ENCODE peak calls at places on chromosomes 2 and 18, in seven cellular contexts. W is nucleus accumbens; S is WTC11; T is stimulated activated CD4-positive, alpha-beta T cell treated with anti-CD3 and anti-CD28 coated beads, TNF-alpha, amount 100 ng/mL, for 4 hours; A is fibroblast of villous mesenchyme; L is SK-N-SH; Z is type B pancreatic cell. C is an unnamed sample.

GRCh38 chr2:209872675-209873074 is 101.0 kb downstream of the UNC80 start:
- DNase-seq in S (peak), T (no peak), L (no peak), A (no peak), Z (no peak), W (peak), C (no peak)

GRCh38 chr2:12675352-12675795 is 41.4 kb upstream of the TRIB2 start:
- DNase-seq in A (peak), W (no peak), T (no peak), L (no peak), S (no peak), Z (peak), C (no peak)

GRCh38 chr2:9885036-9885684 is 41.9 kb downstream of the TAF1B start:
- DNase-seq in S (no peak), Z (no peak), W (no peak), A (no peak), T (no peak), L (no peak), C (no peak)

GRCh38 chr2:170026361-170026760 is 151.6 kb upstream of the MYO3B start:
- DNase-seq in Z (no peak), W (no peak), T (no peak), A (no peak), S (no peak), L (no peak), C (no peak)

GRCh38 chr2:38737925-38738324 is 13.2 kb downstream of the SRSF7 start:
- DNase-seq in T (no peak), S (no peak), L (no peak), A (no peak), W (no peak), Z (no peak), C (no peak)

GRCh38 chr2:164523726-164524125 is 97.6 kb downstream of the GRB14 start:
- DNase-seq in W (no peak), T (no peak), Z (no peak), S (no peak), L (no peak), A (no peak), C (no peak)

GRCh38 chr2:3628241-3628679 is 29.7 kb upstream of the ALLC start:
- DNase-seq in S (no peak), T (no peak), A (no peak), W (no peak), Z (peak), L (no peak), C (no peak)

GRCh38 chr2:133718688-133719201 is 150.5 kb upstream of the NCKAP5 start:
- DNase-seq in W (no peak), A (peak), S (no peak), Z (no peak), T (no peak), L (peak), C (peak)

GRCh38 chr2:78541088-78541450 is 484.4 kb upstream of the REG3G start:
- DNase-seq in S (no peak), T (no peak), L (no peak), A (no peak), Z (no peak), W (no peak), C (no peak)

GRCh38 chr18:38284992-38285391 is 719.4 kb upstream of the CELF4 start:
- DNase-seq in A (no peak), Z (no peak), L (no peak), S (no peak), T (no peak), W (no peak), C (no peak)

GRCh38 chr18:8262221-8262620 is 347.0 kb upstream of the RAB12 start:
- DNase-seq in W (no peak), S (no peak), A (no peak), Z (no peak), T (no peak), L (peak), C (no peak)

GRCh38 chr2:187008111-187008510 is 159.1 kb upstream of the ZSWIM2 start:
- DNase-seq in T (no peak), S (no peak), A (peak), Z (no peak), W (no peak), L (no peak), C (peak)

GRCh38 chr2:205734436-205734835 is 52.1 kb downstream of the NRP2 start:
- DNase-seq in W (no peak), A (peak), Z (no peak), S (no peak), T (no peak), L (peak), C (peak)

GRCh38 chr2:70460333-70460732 is 93.3 kb downstream of the TGFA start:
- DNase-seq in L (no peak), Z (no peak), W (no peak), A (no peak), S (peak), T (no peak), C (no peak)

GRCh38 chr2:215880970-215881369 is 132.4 kb downstream of the MREG start:
- DNase-seq in L (no peak), Z (no peak), T (no peak), A (no peak), W (no peak), S (no peak), C (no peak)

GRCh38 chr18:13826209-13826608 is 2.3 kb downstream of the MC5R start:
- DNase-seq in Z (no peak), W (no peak), S (no peak), L (no peak), A (no peak), T (no peak), C (no peak)

GRCh38 chr2:104312684-104313083 is 541.2 kb upstream of the POU3F3 start:
- DNase-seq in W (no peak), T (no peak), A (no peak), S (peak), Z (no peak), L (no peak), C (no peak)

GRCh38 chr18:9737814-9738160 is 29.7 kb downstream of the RAB31 start:
- DNase-seq in S (no peak), T (no peak), W (peak), A (no peak), Z (peak), L (peak), C (no peak)

GRCh38 chr2:76760367-76760704 is 761.8 kb downstream of the LRRTM4 start:
- DNase-seq in S (no peak), L (no peak), W (no peak), A (no peak), T (no peak), Z (no peak), C (no peak)

GRCh38 chr18:25962176-25962575 is 128.2 kb downstream of the SS18 start:
- DNase-seq in T (no peak), S (no peak), L (no peak), W (no peak), Z (no peak), A (no peak), C (no peak)

GRCh38 chr2:25036221-25036559 is 5.7 kb upstream of the EFR3B start:
- DNase-seq in Z (no peak), T (no peak), S (no peak), L (peak), W (no peak), A (no peak), C (no peak)

GRCh38 chr18:32301976-32302743 is 112.3 kb downstream of the MEP1B start:
- DNase-seq in S (no peak), A (peak), T (no peak), L (peak), W (no peak), Z (no peak), C (peak)

GRCh38 chr2:42296226-42296625 is 64.8 kb downstream of the COX7A2L start:
- DNase-seq in Z (no peak), S (no peak), L (no peak), A (no peak), W (no peak), T (no peak), C (no peak)

GRCh38 chr2:25380023-25380422 is 38.3 kb upstream of the DNMT3A start:
- DNase-seq in A (no peak), S (no peak), Z (no peak), T (no peak), W (no peak), L (no peak), C (no peak)

GRCh38 chr2:232325324-232326273 is 53.0 kb upstream of the ALPP start:
- DNase-seq in L (peak), W (peak), Z (no peak), T (no peak), A (peak), S (peak), C (no peak)

GRCh38 chr2:19851116-19851515 is 50.7 kb downstream of the TTC32 start:
- DNase-seq in S (peak), Z (peak), W (no peak), L (no peak), A (no peak), T (no peak), C (no peak)

GRCh38 chr18:4251873-4252272 is 203.2 kb downstream of the DLGAP1 start:
- DNase-seq in T (no peak), S (no peak), L (no peak), A (no peak), Z (no peak), W (no peak), C (no peak)

GRCh38 chr2:44079686-44080085 is 83.9 kb upstream of the LRPPRC start:
- DNase-seq in L (no peak), W (no peak), T (no peak), S (no peak), Z (no peak), A (no peak), C (no peak)

GRCh38 chr18:26190506-26190905 is 35.7 kb upstream of the TAF4B start:
- DNase-seq in W (no peak), A (no peak), Z (no peak), T (peak), S (no peak), L (no peak), C (no peak)

GRCh38 chr2:207854484-207855386 is 85.0 kb upstream of the FZD5 start:
- DNase-seq in S (no peak), Z (no peak), L (no peak), T (no peak), W (no peak), A (no peak), C (peak)

GRCh38 chr2:71798266-71799012 is 345.1 kb downstream of the DYSF start:
- DNase-seq in W (no peak), T (no peak), S (peak), Z (no peak), L (peak), A (peak), C (no peak)

GRCh38 chr2:216169087-216169486 is 59.9 kb downstream of the XRCC5 start:
- DNase-seq in W (no peak), Z (no peak), S (no peak), T (no peak), L (no peak), A (no peak), C (no peak)

GRCh38 chr2:102187191-102188150 is 648 bp downstream of the IL1RL2 start:
- DNase-seq in L (peak), T (peak), A (peak), S (peak), W (no peak), Z (no peak), C (no peak)

GRCh38 chr18:74139888-74140287 is 7.7 kb downstream of the FBXO15 start:
- DNase-seq in L (no peak), Z (no peak), S (no peak), A (peak), W (no peak), T (no peak), C (peak)

GRCh38 chr2:24359129-24359528 is 1.2 kb downstream of the ITSN2 start:
- DNase-seq in W (no peak), T (no peak), S (no peak), L (no peak), A (no peak), Z (no peak), C (no peak)

GRCh38 chr18:47163241-47163640 is 12.9 kb downstream of the IER3IP1 start:
- DNase-seq in L (no peak), T (no peak), Z (no peak), S (no peak), A (peak), W (no peak), C (peak)

GRCh38 chr2:203396667-203397066 is 68.5 kb downstream of the ABI2 start:
- DNase-seq in A (no peak), S (peak), Z (no peak), W (no peak), L (peak), T (no peak), C (no peak)

GRCh38 chr18:48752928-48753327 is 197.8 kb downstream of the SMAD7 start:
- DNase-seq in S (no peak), W (no peak), T (no peak), Z (no peak), L (no peak), A (no peak), C (no peak)